ENCODE peak calls at places on chromosomes 4 and X, in four cellular contexts. One of them, this sample, is unnamed.

GRCh38 chrX:15946783-15947550 is 92.4 kb upstream of the AP1S2 start:
- DNase-seq in HL-60: no peak
- DNase-seq in GM10248: no peak
- DNase-seq in astrocyte of the spinal cord: peak
- DNase-seq in this sample: peak

GRCh38 chrX:26138043-26138442 is at the start of gene MAGEB18:
- DNase-seq in HL-60: no peak
- DNase-seq in GM10248: no peak
- DNase-seq in astrocyte of the spinal cord: no peak
- DNase-seq in this sample: no peak

GRCh38 chr4:158676076-158676475 is 4.0 kb downstream of the ETFDH start:
- DNase-seq in HL-60: no peak
- DNase-seq in GM10248: no peak
- DNase-seq in astrocyte of the spinal cord: no peak
- DNase-seq in this sample: no peak

GRCh38 chrX:46838974-46839480 is 2.2 kb downstream of the RP2 start:
- DNase-seq in HL-60: no peak
- DNase-seq in GM10248: no peak
- DNase-seq in astrocyte of the spinal cord: no peak
- DNase-seq in this sample: no peak

GRCh38 chrX:68991691-68992345 is 163.0 kb downstream of the EFNB1 start:
- DNase-seq in HL-60: no peak
- DNase-seq in GM10248: no peak
- DNase-seq in astrocyte of the spinal cord: no peak
- DNase-seq in this sample: no peak

GRCh38 chrX:68433155-68433980 is at the start of gene OPHN1:
- DNase-seq in HL-60: no peak
- DNase-seq in GM10248: peak
- DNase-seq in astrocyte of the spinal cord: peak
- DNase-seq in this sample: peak

GRCh38 chr4:79927931-79928330 is 145.1 kb downstream of the ANTXR2 start:
- DNase-seq in HL-60: no peak
- DNase-seq in GM10248: no peak
- DNase-seq in astrocyte of the spinal cord: no peak
- DNase-seq in this sample: no peak

GRCh38 chrX:40908026-40908425 is 172.7 kb upstream of the MED14 start:
- DNase-seq in HL-60: no peak
- DNase-seq in GM10248: no peak
- DNase-seq in astrocyte of the spinal cord: peak
- DNase-seq in this sample: no peak

GRCh38 chrX:150205011-150205410 is 158.1 kb upstream of the MAMLD1 start:
- DNase-seq in HL-60: no peak
- DNase-seq in GM10248: no peak
- DNase-seq in astrocyte of the spinal cord: no peak
- DNase-seq in this sample: peak

GRCh38 chr4:57926311-57926710 is 816.1 kb upstream of the IGFBP7 start:
- DNase-seq in HL-60: no peak
- DNase-seq in GM10248: no peak
- DNase-seq in astrocyte of the spinal cord: no peak
- DNase-seq in this sample: peak

GRCh38 chr4:173217727-173218126 is 49.1 kb downstream of the GALNT7 start:
- DNase-seq in HL-60: no peak
- DNase-seq in GM10248: no peak
- DNase-seq in astrocyte of the spinal cord: peak
- DNase-seq in this sample: peak

GRCh38 chrX:28408017-28408723 is 179.1 kb upstream of the IL1RAPL1 start:
- DNase-seq in HL-60: no peak
- DNase-seq in GM10248: no peak
- DNase-seq in astrocyte of the spinal cord: no peak
- DNase-seq in this sample: no peak

GRCh38 chr4:140149851-140150635 is 3.9 kb downstream of the MAML3 start:
- DNase-seq in HL-60: peak
- DNase-seq in GM10248: no peak
- DNase-seq in astrocyte of the spinal cord: peak
- DNase-seq in this sample: peak

GRCh38 chr4:71026086-71026485 is 32.6 kb downstream of the DCK start:
- DNase-seq in HL-60: no peak
- DNase-seq in GM10248: no peak
- DNase-seq in astrocyte of the spinal cord: peak
- DNase-seq in this sample: peak

GRCh38 chr4:108146819-108147218 is 21.9 kb downstream of the LEF1 start:
- DNase-seq in HL-60: no peak
- DNase-seq in GM10248: no peak
- DNase-seq in astrocyte of the spinal cord: no peak
- DNase-seq in this sample: no peak

GRCh38 chr4:78956979-78957378 is 17.7 kb upstream of the PAQR3 start:
- DNase-seq in HL-60: no peak
- DNase-seq in GM10248: no peak
- DNase-seq in astrocyte of the spinal cord: no peak
- DNase-seq in this sample: no peak

GRCh38 chrX:148069759-148070503 is 88.8 kb downstream of the FMR1NB start:
- DNase-seq in HL-60: no peak
- DNase-seq in GM10248: peak
- DNase-seq in astrocyte of the spinal cord: no peak
- DNase-seq in this sample: no peak

GRCh38 chrX:40108959-40109287 is 11.2 kb upstream of the BCOR start:
- DNase-seq in HL-60: no peak
- DNase-seq in GM10248: no peak
- DNase-seq in astrocyte of the spinal cord: peak
- DNase-seq in this sample: peak

GRCh38 chrX:39477438-39478120 is 620.2 kb downstream of the BCOR start:
- DNase-seq in HL-60: no peak
- DNase-seq in GM10248: no peak
- DNase-seq in astrocyte of the spinal cord: peak
- DNase-seq in this sample: no peak

GRCh38 chr4:175109933-175110332 is 191.8 kb downstream of the ADAM29 start:
- DNase-seq in HL-60: no peak
- DNase-seq in GM10248: no peak
- DNase-seq in astrocyte of the spinal cord: no peak
- DNase-seq in this sample: no peak

GRCh38 chr4:168384437-168385141 is 66.0 kb upstream of the DDX60 start:
- DNase-seq in HL-60: no peak
- DNase-seq in GM10248: no peak
- DNase-seq in astrocyte of the spinal cord: no peak
- DNase-seq in this sample: no peak

GRCh38 chr4:103152381-103152780 is 45.8 kb downstream of the CENPE start:
- DNase-seq in HL-60: no peak
- DNase-seq in GM10248: no peak
- DNase-seq in astrocyte of the spinal cord: no peak
- DNase-seq in this sample: no peak

GRCh38 chrX:72127332-72127731 is 4.4 kb downstream of the RTL5 start:
- DNase-seq in HL-60: no peak
- DNase-seq in GM10248: no peak
- DNase-seq in astrocyte of the spinal cord: no peak
- DNase-seq in this sample: no peak

GRCh38 chrX:72124540-72125201 is 7.0 kb downstream of the RTL5 start:
- DNase-seq in HL-60: no peak
- DNase-seq in GM10248: no peak
- DNase-seq in astrocyte of the spinal cord: no peak
- DNase-seq in this sample: no peak

GRCh38 chrX:72126539-72127140 is 5.1 kb downstream of the RTL5 start:
- DNase-seq in HL-60: peak
- DNase-seq in GM10248: peak
- DNase-seq in astrocyte of the spinal cord: peak
- DNase-seq in this sample: peak

GRCh38 chrX:72126048-72126415 is 5.7 kb downstream of the RTL5 start:
- DNase-seq in HL-60: no peak
- DNase-seq in GM10248: no peak
- DNase-seq in astrocyte of the spinal cord: no peak
- DNase-seq in this sample: peak

DNA sequence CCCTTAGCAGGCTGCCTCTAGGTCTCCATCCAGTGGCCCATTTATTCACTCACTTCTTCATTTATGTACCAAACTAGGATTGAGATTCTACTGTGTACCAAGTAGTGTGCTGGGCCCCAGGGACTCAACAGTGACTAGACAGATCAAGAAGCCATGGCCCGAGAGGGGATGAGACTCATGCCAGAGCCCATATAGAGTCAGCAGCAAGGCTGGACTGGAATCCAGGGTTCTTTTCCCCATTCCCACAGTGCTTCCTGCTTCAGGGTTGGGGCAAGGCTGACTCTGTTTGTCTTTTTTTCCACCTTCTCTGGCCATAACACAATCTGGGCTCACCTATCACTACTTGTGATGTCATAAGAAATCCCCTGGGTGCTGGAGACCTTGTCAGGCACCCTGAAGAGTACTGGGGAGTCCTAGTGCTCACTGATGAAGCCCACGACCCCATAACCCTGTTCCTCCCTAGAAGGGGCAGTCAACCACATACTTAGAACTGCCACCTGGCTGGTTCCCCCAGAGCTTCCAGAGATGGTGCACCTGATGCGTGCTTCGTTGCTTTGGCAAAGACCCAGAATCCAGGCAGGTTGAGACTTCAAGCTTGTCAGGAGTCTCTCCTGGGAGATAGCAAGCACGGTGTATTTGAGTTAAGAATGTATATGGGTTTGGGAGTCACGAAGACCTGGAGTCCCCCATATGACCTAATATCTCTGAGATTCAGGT is 6.2 kb downstream of the RTL5 start:
- DNase-seq in HL-60: no peak
- DNase-seq in GM10248: no peak
- DNase-seq in astrocyte of the spinal cord: no peak
- DNase-seq in this sample: peak
- TF ChIP-seq CTCF in HL-60: no peak
- TF ChIP-seq CTCF in GM10248: no peak
- TF ChIP-seq CTCF in astrocyte of the spinal cord: no peak
- TF ChIP-seq CTCF in this sample: no peak

GRCh38 chr4:67883463-67883862 is 339 bp downstream of the TMPRSS11D start:
- DNase-seq in HL-60: peak
- DNase-seq in GM10248: no peak
- DNase-seq in astrocyte of the spinal cord: no peak
- DNase-seq in this sample: no peak

GRCh38 chr4:67886281-67886680 is 2.5 kb upstream of the TMPRSS11D start:
- DNase-seq in HL-60: peak
- DNase-seq in GM10248: no peak
- DNase-seq in astrocyte of the spinal cord: peak
- DNase-seq in this sample: peak

GRCh38 chr4:67881226-67881625 is 2.6 kb downstream of the TMPRSS11D start:
- DNase-seq in HL-60: no peak
- DNase-seq in GM10248: no peak
- DNase-seq in astrocyte of the spinal cord: no peak
- DNase-seq in this sample: no peak

GRCh38 chr4:67883902-67884301 is at the start of gene TMPRSS11D:
- DNase-seq in HL-60: no peak
- DNase-seq in GM10248: no peak
- DNase-seq in astrocyte of the spinal cord: no peak
- DNase-seq in this sample: no peak

DNA sequence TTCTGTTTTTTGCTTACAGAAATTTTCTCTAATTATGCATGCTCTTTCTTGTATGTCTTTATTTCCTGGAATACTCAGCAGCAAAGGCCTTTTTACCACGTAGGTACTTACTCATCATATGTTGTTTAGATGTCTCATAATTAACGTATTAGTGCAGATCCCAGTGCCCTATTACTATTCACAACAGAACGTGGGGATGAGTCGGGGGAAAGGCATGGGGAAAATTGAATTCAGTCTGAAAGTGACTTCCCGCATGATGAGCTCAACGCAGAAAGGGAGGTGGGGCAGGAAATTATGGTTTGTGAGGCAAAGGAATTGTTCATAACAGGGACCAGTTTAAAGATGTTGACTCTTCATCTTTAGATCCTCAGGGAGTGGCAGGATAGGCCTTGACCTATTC is 1.9 kb upstream of the TMPRSS11D start:
- DNase-seq in HL-60: no peak
- DNase-seq in GM10248: no peak
- DNase-seq in astrocyte of the spinal cord: peak
- DNase-seq in this sample: peak
- TF ChIP-seq CTCF in HL-60: no peak
- TF ChIP-seq CTCF in GM10248: no peak
- TF ChIP-seq CTCF in astrocyte of the spinal cord: no peak
- TF ChIP-seq CTCF in this sample: no peak

GRCh38 chr4:82430193-82431025 is at the start of the genes ENOPH1 and HNRNPDL:
- DNase-seq in HL-60: peak
- DNase-seq in GM10248: peak
- DNase-seq in astrocyte of the spinal cord: peak
- DNase-seq in this sample: peak

GRCh38 chr4:82431026-82431745 is 796 bp downstream of the ENOPH1 start:
- DNase-seq in HL-60: no peak
- DNase-seq in GM10248: peak
- DNase-seq in astrocyte of the spinal cord: no peak
- DNase-seq in this sample: no peak

GRCh38 chr4:82428526-82428968 is 1.7 kb downstream of the HNRNPDL start:
- DNase-seq in HL-60: no peak
- DNase-seq in GM10248: no peak
- DNase-seq in astrocyte of the spinal cord: no peak
- DNase-seq in this sample: no peak

GRCh38 chr4:82429728-82430192 is 502 bp downstream of the HNRNPDL start:
- DNase-seq in HL-60: peak
- DNase-seq in GM10248: no peak
- DNase-seq in astrocyte of the spinal cord: no peak
- DNase-seq in this sample: no peak

DNA sequence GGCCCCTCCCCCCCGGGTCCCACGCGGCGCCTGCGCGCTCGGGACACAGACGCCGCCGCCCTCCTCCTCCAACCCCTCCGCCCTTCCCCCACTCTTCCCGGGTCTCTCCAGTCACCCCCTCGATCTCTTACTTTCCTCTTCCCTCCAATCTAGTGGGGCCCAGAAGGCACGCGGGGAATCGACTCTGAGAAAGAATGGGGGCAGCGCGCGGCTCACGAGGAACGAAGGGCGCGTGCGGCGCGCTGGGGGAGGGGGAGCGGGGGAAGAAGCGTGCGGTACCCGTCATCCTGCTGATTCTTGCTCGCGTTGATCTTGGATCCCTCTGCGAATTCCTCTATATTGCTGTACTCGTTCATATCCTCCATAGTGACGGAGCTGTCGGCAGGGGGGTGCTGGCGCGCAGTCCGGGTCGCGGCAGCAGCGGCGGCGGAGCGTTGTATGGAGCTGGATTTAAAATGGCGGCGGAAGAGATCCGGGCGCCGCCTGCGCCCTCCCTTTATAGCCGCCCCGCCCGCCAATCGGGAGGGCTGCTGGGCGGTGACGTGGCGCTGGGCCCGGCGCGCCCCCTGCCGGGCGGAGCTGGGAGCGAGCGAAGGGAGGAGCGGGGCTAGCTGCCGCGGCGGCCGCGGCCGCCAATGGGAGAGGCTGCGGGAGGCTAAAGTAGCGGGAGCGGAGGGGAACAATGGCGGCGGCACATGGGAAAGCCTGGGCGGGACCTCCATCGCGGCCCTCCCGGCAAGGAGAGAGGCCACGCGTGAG is 1.1 kb downstream of the HNRNPDL start:
- DNase-seq in HL-60: peak
- DNase-seq in GM10248: peak
- DNase-seq in astrocyte of the spinal cord: peak
- DNase-seq in this sample: peak
- TF ChIP-seq CTCF in HL-60: peak
- TF ChIP-seq CTCF in GM10248: peak
- TF ChIP-seq CTCF in astrocyte of the spinal cord: peak
- TF ChIP-seq CTCF in this sample: peak

DNA sequence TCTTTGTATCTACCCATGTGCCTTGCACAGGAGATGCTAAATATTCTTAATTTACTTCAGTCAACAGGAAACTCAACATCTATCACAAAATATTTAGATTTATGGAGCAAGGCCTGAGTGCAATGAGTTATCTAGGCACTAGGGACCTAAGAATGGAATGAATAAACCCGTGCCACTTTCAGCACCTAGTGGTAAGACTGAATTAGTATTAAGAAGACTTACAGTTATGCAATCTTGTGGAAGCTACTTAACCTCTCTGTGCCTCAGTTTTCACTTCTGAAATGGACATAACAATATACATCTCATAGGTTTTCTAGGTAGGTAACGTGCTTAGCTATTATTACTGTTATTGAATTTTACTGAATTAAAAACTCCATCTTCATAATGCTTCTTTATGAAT is 144.6 kb upstream of the MAP3K15 start:
- DNase-seq in HL-60: no peak
- DNase-seq in GM10248: no peak
- DNase-seq in astrocyte of the spinal cord: no peak
- DNase-seq in this sample: peak
- TF ChIP-seq CTCF in HL-60: no peak
- TF ChIP-seq CTCF in GM10248: no peak
- TF ChIP-seq CTCF in astrocyte of the spinal cord: no peak
- TF ChIP-seq CTCF in this sample: peak

This sample was measured in MCF 10A.